ENCODE peak calls at places on chromosomes 2 and 18, in four cellular contexts. W, Y, R and F are unnamed samples.
A peak's percentile ranks its signal among the peaks of the same experiment; 100 is the strongest.

GRCh38 chr2:23449413-23449812 is 64.4 kb downstream of the KLHL29 start:
- DNase-seq in W (no peak), Y (no peak), R (no peak), F (no peak)

GRCh38 chr18:45802814-45803492 is 22.5 kb upstream of the SIGLEC15 start:
- DNase-seq in W (peak; percentile 98), Y (peak; percentile 98), R (no peak), F (no peak)

GRCh38 chr2:176753752-176754474 is 458.7 kb upstream of the HNRNPA3 start:
- DNase-seq in W (no peak), Y (no peak), R (no peak), F (no peak)

GRCh38 chr2:129192841-129193253 is 786.6 kb upstream of the RAB6C start:
- DNase-seq in W (no peak), Y (no peak), R (no peak), F (no peak)

GRCh38 chr2:149315461-149315860 is 14.9 kb upstream of the LYPD6 start:
- DNase-seq in W (no peak), Y (no peak), R (no peak), F (no peak)

GRCh38 chr2:161103451-161103831 is 56.8 kb upstream of the TANK start:
- DNase-seq in W (no peak), Y (no peak), R (no peak), F (no peak)

GRCh38 chr18:72652990-72653593 is 109.0 kb upstream of the CBLN2 start:
- DNase-seq in W (peak; percentile 5), Y (peak; percentile 0), R (no peak), F (peak; percentile 69)

GRCh38 chr2:29487967-29488550 is 372.8 kb downstream of the CLIP4 start:
- DNase-seq in W (no peak), Y (no peak), R (no peak), F (no peak)

GRCh38 chr18:21303913-21304312 is 61.9 kb downstream of the GREB1L start:
- DNase-seq in W (peak; percentile 35), Y (peak; percentile 75), R (no peak), F (no peak)

GRCh38 chr2:11152591-11152990 is 2.7 kb upstream of the SLC66A3 start:
- DNase-seq in W (no peak), Y (no peak), R (no peak), F (no peak)

GRCh38 chr2:150710916-150711315 is 223.4 kb upstream of the RND3 start:
- DNase-seq in W (no peak), Y (no peak), R (no peak), F (no peak)

GRCh38 chr2:197052371-197052770 is 125.9 kb upstream of the PGAP1 start:
- DNase-seq in W (no peak), Y (no peak), R (no peak), F (no peak)

GRCh38 chr18:51070545-51070944 is 40.5 kb downstream of the SMAD4 start:
- DNase-seq in W (peak; percentile 92), Y (peak; percentile 90), R (no peak), F (no peak)

GRCh38 chr2:15303874-15304273 is 257.3 kb downstream of the NBAS start:
- DNase-seq in W (no peak), Y (no peak), R (no peak), F (no peak)